ENCODE peak calls at places on chromosome 5, in ten cellular contexts. L is amniotic epithelial cell; Y is Jurkat, Clone E6-1; H is SHP77; G is H7; X is mesenteric fat pad; U is stimulated activated CD4-positive, alpha-beta T cell treated with anti-CD3 and anti-CD28 coated beads, Interleukin-4, amount 100 ng/mL, for 24 hours; T is NCI-H1436; F is HS-27A; Q is RKO. A is an unnamed sample.

GRCh38 chr5:12119657-12120056 is 215.4 kb upstream of the CTNND2 start:
- DNase-seq in L (no peak), Y (no peak), H (no peak), G (no peak), X (no peak), U (no peak), T (no peak), F (no peak), Q (no peak), A (no peak)

GRCh38 chr5:125815-126214 is 33.8 kb downstream of the PLEKHG4B start:
- DNase-seq in L (no peak), Y (no peak), H (no peak), G (no peak), X (no peak), U (no peak), T (no peak), F (no peak), Q (no peak), A (no peak)

GRCh38 chr5:154850255-154851062 is at the start of gene FAXDC2:
- DNase-seq in L (peak), Y (no peak), H (no peak), G (peak), X (no peak), U (no peak), T (no peak), F (no peak), Q (no peak), A (no peak)

GRCh38 chr5:167064199-167064811 is 1227.1 kb upstream of the WWC1 start:
- DNase-seq in L (no peak), Y (no peak), H (no peak), G (no peak), X (no peak), U (no peak), T (no peak), F (no peak), Q (no peak), A (no peak)

GRCh38 chr5:43315262-43315661 is 2.0 kb upstream of the HMGCS1 start:
- DNase-seq in L (peak), Y (no peak), H (no peak), G (no peak), X (no peak), U (peak), T (no peak), F (no peak), Q (peak), A (no peak)

GRCh38 chr5:132446621-132447020 is 44.0 kb downstream of the IRF1 start:
- DNase-seq in L (peak), Y (no peak), H (no peak), G (no peak), X (no peak), U (no peak), T (no peak), F (no peak), Q (no peak), A (no peak)

GRCh38 chr5:74167206-74167929 is 473.2 kb downstream of the ENC1 start:
- DNase-seq in L (peak), Y (no peak), H (no peak), G (no peak), X (no peak), U (no peak), T (no peak), F (no peak), Q (peak), A (no peak)

GRCh38 chr5:9766581-9766980 is 136.4 kb upstream of the TAS2R1 start:
- DNase-seq in L (peak), Y (no peak), H (no peak), G (no peak), X (no peak), U (no peak), T (no peak), F (no peak), Q (peak), A (no peak)

GRCh38 chr5:89337-90286 is 2.4 kb upstream of the PLEKHG4B start:
- DNase-seq in L (no peak), Y (no peak), H (no peak), G (peak), X (peak), U (no peak), T (no peak), F (no peak), Q (no peak), A (no peak)

A was measured in GM12878.